ENCODE peak calls at places on chromosome 11, in four cellular contexts. W, V, P and S are unnamed samples.

GRCh38 chr11:94000641-94001040 is 20.5 kb upstream of the HEPHL1 start:
- DNase-seq in W (peak), V (peak), P (no peak), S (no peak)

GRCh38 chr11:16225623-16226022 is 130.7 kb downstream of the SOX6 start:
- DNase-seq in W (no peak), V (no peak), P (no peak), S (no peak)

GRCh38 chr11:6096417-6096816 is 11.1 kb upstream of the OR56B4 start:
- DNase-seq in W (peak), V (no peak), P (no peak), S (no peak)

GRCh38 chr11:46307785-46308341 is 30.4 kb downstream of the CREB3L1 start:
- DNase-seq in W (no peak), V (no peak), P (no peak), S (no peak)

GRCh38 chr11:104254347-104254746 is 90.4 kb upstream of the PDGFD start:
- DNase-seq in W (no peak), V (peak), P (peak), S (no peak)

GRCh38 chr11:16297332-16297731 is 59.0 kb downstream of the SOX6 start:
- DNase-seq in W (no peak), V (no peak), P (peak), S (no peak)

GRCh38 chr11:67583319-67584204 is at the start of gene GSTP1:
- DNase-seq in W (peak), V (peak), P (peak), S (peak)

GRCh38 chr11:76181371-76181770 is 24.9 kb downstream of the WNT11 start:
- DNase-seq in W (no peak), V (no peak), P (peak), S (no peak)

DNA sequence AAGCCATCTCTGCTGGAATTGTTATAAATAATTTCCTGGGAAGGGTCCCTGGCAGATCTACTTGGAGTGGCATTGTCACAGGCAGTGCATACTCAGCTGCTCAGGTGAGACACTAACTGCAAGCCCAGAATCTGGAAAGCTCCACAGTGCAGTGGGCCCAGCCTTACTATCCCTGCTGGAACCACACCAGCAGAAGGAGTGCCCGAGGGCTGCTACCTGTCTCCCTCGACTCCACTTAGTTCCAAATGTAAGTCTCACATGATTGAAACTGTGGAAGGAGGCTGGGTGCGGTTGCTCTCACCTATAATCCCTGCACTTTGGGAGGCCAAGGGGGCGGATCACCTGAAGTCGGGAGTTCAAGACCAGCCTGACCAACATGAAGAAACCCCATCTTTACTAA is 14.3 kb upstream of the SYVN1 start:
- DNase-seq in W (no peak), V (no peak), P (no peak), S (no peak)
- H3K27ac ChIP-seq in W (no peak), V (no peak), P (no peak), S (no peak)

GRCh38 chr11:309558-309855 is 1.9 kb downstream of the IFITM2 start:
- DNase-seq in W (no peak), V (no peak), P (no peak), S (no peak)
- H3K9ac ChIP-seq in W (peak), V (peak), P (peak), S (no peak)

GRCh38 chr11:96256604-96257003 is 86.4 kb downstream of the MAML2 start:
- DNase-seq in W (no peak), V (no peak), P (no peak), S (no peak)
- H3K27ac ChIP-seq in W (peak), V (no peak), P (peak), S (no peak)

GRCh38 chr11:79383874-79384273 is 57.0 kb downstream of the TENM4 start:
- DNase-seq in W (no peak), V (no peak), P (no peak), S (no peak)
- H3K9ac ChIP-seq in W (no peak), V (no peak), P (no peak), S (no peak)

DNA sequence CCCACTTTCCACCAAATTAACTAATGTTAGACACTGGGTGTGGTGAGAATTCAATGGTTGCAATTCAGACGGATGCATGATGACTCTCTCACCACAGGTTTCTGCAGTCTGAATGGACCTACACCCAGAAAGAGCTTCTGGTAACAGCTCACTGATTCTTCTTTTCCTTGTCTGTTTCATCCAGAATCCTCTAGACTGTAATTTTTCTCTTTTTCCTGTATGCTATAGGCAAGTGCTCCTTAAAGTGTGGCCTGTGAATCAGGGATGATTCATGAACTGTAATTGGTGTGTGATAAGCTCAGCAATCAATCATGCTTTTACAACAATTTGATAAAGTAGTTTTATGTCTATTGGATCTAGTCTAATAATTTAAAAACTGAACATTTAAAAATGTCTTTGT is 18.0 kb downstream of the MMP10 start:
- DNase-seq in W (peak), V (peak), P (no peak), S (no peak)
- H3K27ac ChIP-seq in W (no peak), V (no peak), P (no peak), S (peak)